ENCODE peak calls at places on chromosomes 5 and 9, in four cellular contexts. N, R, H and U are unnamed samples.
A peak's percentile ranks its signal among the peaks of the same experiment; 100 is the strongest.

GRCh38 chr9:10232352-10232930 is 380.4 kb downstream of the PTPRD start:
- DNase-seq in H (no peak), R (peak; percentile 11), N (no peak), U (peak; percentile 29)

GRCh38 chr5:6814816-6815215 is 101.6 kb downstream of the TENT4A start:
- DNase-seq in H (no peak), N (no peak), R (no peak), U (no peak)

GRCh38 chr5:170337055-170337454 is 39.5 kb upstream of the LCP2 start:
- DNase-seq in H (no peak), R (no peak), N (no peak), U (no peak)

GRCh38 chr9:85723220-85723619 is 18.5 kb downstream of the AGTPBP1 start:
- DNase-seq in H (peak; percentile 91), R (peak; percentile 88), N (no peak), U (no peak)

GRCh38 chr5:67215592-67216471 is 19.2 kb upstream of the CD180 start:
- DNase-seq in R (peak; percentile 53), H (no peak), N (no peak), U (peak; percentile 42)

GRCh38 chr9:95010431-95010838 is 283.9 kb downstream of the AOPEP start:
- DNase-seq in H (no peak), R (no peak), N (no peak), U (no peak)

GRCh38 chr5:76742586-76742985 is 26.7 kb downstream of the F2R start:
- DNase-seq in R (peak; percentile 48), N (no peak), H (no peak), U (peak; percentile 77)

GRCh38 chr9:16431666-16432065 is 438.8 kb downstream of the BNC2 start:
- DNase-seq in R (no peak), N (no peak), H (no peak), U (no peak)

GRCh38 chr5:170269579-170269978 is 28.0 kb downstream of the LCP2 start:
- DNase-seq in R (no peak), N (no peak), H (no peak), U (no peak)

GRCh38 chr5:153476767-153477166 is 13.7 kb upstream of the GRIA1 start:
- DNase-seq in R (peak; percentile 86), N (no peak), H (no peak), U (peak; percentile 76)

GRCh38 chr5:1666812-1667588 is 132.6 kb downstream of the MRPL36 start:
- DNase-seq in R (peak; percentile 70), H (peak; percentile 81), N (peak; percentile 80), U (no peak)

GRCh38 chr5:139402561-139403158 is 1.2 kb downstream of the SPATA24 start:
- DNase-seq in R (peak; percentile 80), N (no peak), H (peak; percentile 68), U (peak; percentile 26)

GRCh38 chr5:141992349-141992963 is 20.4 kb downstream of the GNPDA1 start:
- DNase-seq in N (peak; percentile 57), H (no peak), R (peak; percentile 68), U (peak; percentile 67)

GRCh38 chr5:124906339-124907097 is 160.1 kb upstream of the ZNF608 start:
- DNase-seq in N (no peak), R (peak; percentile 53), H (no peak), U (peak; percentile 90)

GRCh38 chr9:87267701-87268100 is 230.0 kb upstream of the DAPK1 start:
- DNase-seq in N (no peak), H (no peak), R (no peak), U (no peak)

GRCh38 chr9:133693703-133694529 is 44.2 kb downstream of the SARDH start:
- DNase-seq in N (no peak), H (no peak), R (no peak), U (no peak)

GRCh38 chr9:16344343-16344742 is 526.1 kb downstream of the BNC2 start:
- DNase-seq in R (peak; percentile 68), H (no peak), N (no peak), U (peak; percentile 94)

GRCh38 chr5:53994148-53994547 is 316.2 kb downstream of the ARL15 start:
- DNase-seq in H (no peak), N (no peak), R (no peak), U (peak; percentile 63)

GRCh38 chr5:146447734-146448380 is 724 bp downstream of the TCERG1 start:
- DNase-seq in H (no peak), R (peak; percentile 67), N (no peak), U (peak; percentile 49)

GRCh38 chr9:130895481-130896232 is 955 bp downstream of the QRFP start:
- DNase-seq in H (no peak), R (peak; percentile 28), N (no peak), U (no peak)

GRCh38 chr9:71839665-71840064 is 71.3 kb downstream of the ABHD17B start:
- DNase-seq in N (no peak), H (no peak), R (no peak), U (no peak)

GRCh38 chr9:113349434-113350337 is at the start of gene BSPRY:
- DNase-seq in N (no peak), R (no peak), H (peak; percentile 60), U (no peak)

GRCh38 chr5:13780081-13780480 is 164.4 kb downstream of the DNAH5 start:
- DNase-seq in H (no peak), N (no peak), R (no peak), U (no peak)

GRCh38 chr9:3330792-3331420 is 194.9 kb downstream of the RFX3 start:
- DNase-seq in H (no peak), R (peak; percentile 16), N (no peak), U (peak; percentile 33)

GRCh38 chr9:93669116-93669957 is 93.0 kb downstream of the PHF2 start:
- DNase-seq in R (no peak), N (no peak), H (peak; percentile 18), U (peak; percentile 24)

GRCh38 chr5:141605523-141606277 is 13.1 kb downstream of the DIAPH1 start:
- DNase-seq in N (no peak), H (no peak), R (no peak), U (peak; percentile 21)

GRCh38 chr9:123548749-123549545 is 192.9 kb downstream of the CRB2 start:
- DNase-seq in H (no peak), R (no peak), N (no peak), U (peak; percentile 65)

GRCh38 chr5:37615184-37615583 is 224.7 kb downstream of the GDNF start:
- DNase-seq in N (no peak), R (no peak), H (no peak), U (peak; percentile 75)

GRCh38 chr5:113199122-113199905 is 222.7 kb downstream of the DCP2 start:
- DNase-seq in H (no peak), N (no peak), R (peak; percentile 85), U (peak; percentile 68)

GRCh38 chr9:98590115-98590514 is 118.6 kb downstream of the GABBR2 start:
- DNase-seq in N (no peak), H (no peak), R (no peak), U (no peak)

GRCh38 chr9:131815971-131816873 is 76.3 kb upstream of the RAPGEF1 start:
- DNase-seq in N (no peak), R (no peak), H (no peak), U (no peak)

GRCh38 chr9:32398207-32398606 is 13.8 kb downstream of the ACO1 start:
- DNase-seq in N (no peak), H (no peak), R (no peak), U (peak; percentile 62)

DNA sequence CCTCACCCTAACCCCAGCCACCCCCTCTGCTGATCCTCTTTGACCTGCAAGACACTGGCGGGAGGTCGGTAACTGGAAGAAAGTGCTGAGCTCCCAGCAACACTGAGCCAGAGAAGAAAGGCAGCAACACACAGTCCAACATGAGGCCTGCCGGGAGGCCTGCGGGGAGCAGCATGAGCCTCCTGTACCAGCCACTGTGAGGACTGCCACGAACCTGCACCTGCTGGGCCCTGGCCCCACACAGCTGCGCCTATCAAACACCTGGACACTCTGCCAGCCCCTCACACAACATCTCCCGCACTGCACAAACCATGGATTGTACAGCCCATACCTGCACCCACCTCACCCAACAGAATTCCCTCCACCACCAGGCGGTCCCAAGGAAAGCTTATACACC is 18.3 kb downstream of the CAMK2A start:
- DNase-seq in R (no peak), H (no peak), N (no peak), U (no peak)
- H4K8ac ChIP-seq in R (no peak overlapping the region), H (no peak overlapping the region), N (no peak overlapping the region), U (no peak overlapping the region)

DNA sequence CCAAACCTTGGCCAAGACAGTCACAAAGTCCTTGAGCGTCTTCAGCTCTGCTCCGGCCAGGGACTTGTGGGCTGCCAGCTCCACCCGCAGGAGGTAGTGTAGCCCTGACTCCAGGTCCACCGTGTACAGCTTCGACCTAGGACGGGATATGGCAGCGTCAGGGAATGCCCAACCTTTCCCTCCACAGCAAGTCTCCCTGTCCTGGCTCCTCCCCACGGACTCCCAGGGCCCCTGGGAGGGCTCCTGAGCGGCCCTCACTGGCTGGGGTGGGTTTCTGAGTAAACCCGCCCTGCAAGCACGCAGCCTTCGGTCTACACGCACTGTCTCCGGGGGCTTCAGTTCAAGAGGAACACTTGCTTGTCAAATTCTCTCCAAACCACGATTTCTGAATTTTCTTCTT is 13.7 kb upstream of the LHX3 start:
- DNase-seq in R (no peak), N (no peak), H (no peak), U (no peak)
- H4K8ac ChIP-seq in R (no peak overlapping the region), N (no peak overlapping the region), H (no peak overlapping the region), U (no peak overlapping the region)

GRCh38 chr5:34500236-34500836 is 155.8 kb upstream of the RAI14 start:
- DNase-seq in H (no peak), N (no peak), R (no peak), U (no peak)

GRCh38 chr5:34501033-34501432 is 155.1 kb upstream of the RAI14 start:
- DNase-seq in N (no peak), H (no peak), R (no peak), U (no peak)

GRCh38 chr5:34497031-34497808 is 158.9 kb upstream of the RAI14 start:
- DNase-seq in H (no peak), N (no peak), R (no peak), U (peak; percentile 69)

GRCh38 chr5:34498582-34498981 is 157.5 kb upstream of the RAI14 start:
- DNase-seq in H (no peak), R (no peak), N (no peak), U (peak; percentile 77)

GRCh38 chr5:34499001-34499734 is 157.0 kb upstream of the RAI14 start:
- DNase-seq in R (no peak), N (no peak), H (no peak), U (peak; percentile 97)
- H4K8ac ChIP-seq in R (no peak overlapping the region), N (no peak overlapping the region), H (no peak overlapping the region), U (peak overlapping the region; percentile 12)

GRCh38 chr5:132266031-132266835 is 8.7 kb downstream of the PDLIM4 start:
- DNase-seq in H (no peak), R (no peak), N (no peak), U (no peak)

GRCh38 chr5:132264546-132265335 is 7.2 kb downstream of the PDLIM4 start:
- DNase-seq in R (no peak), N (no peak), H (peak; percentile 10), U (no peak)

GRCh38 chr5:132266836-132267160 is 9.3 kb downstream of the PDLIM4 start:
- DNase-seq in N (no peak), H (no peak), R (no peak), U (no peak)

GRCh38 chr5:132267166-132267739 is 9.8 kb downstream of the PDLIM4 start:
- DNase-seq in N (no peak), H (no peak), R (no peak), U (no peak)

DNA sequence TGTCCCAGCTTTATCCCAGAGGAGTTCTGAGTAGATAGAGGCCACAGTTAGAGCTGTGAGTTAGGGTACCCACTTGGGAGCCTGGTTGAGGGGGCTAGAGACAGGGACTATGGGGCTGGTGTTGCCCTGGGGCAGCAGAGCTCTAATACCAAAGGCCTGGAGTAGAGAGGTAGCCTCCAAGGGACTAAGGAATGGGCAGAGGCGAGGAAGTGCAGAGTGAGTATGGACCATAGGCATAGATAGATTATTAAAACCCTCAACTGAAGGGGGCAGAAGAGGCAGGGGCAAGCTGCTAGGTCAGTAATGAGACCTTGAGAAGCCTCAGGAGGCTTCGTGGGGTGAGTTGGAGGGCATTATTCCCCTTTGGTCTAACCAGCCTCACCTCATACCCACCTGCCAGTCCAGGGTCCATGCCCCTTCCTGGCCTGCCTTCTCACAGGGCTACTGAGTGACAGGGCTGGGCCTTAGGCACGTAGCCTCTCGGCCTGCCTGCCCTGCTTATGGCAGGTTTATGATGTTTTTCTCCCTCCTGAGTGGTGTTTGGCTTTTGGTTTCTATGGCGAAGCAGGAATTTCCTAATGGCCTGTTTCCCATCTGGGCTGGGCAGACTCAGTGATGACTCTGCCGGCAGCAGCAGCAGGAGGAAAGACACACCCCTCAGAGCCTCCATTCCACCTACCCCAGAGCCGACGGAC is 8.0 kb downstream of the PDLIM4 start:
- DNase-seq in R (peak; percentile 87), H (peak; percentile 28), N (no peak), U (peak; percentile 98)
- H4K8ac ChIP-seq in R (no peak overlapping the region), H (no peak overlapping the region), N (no peak overlapping the region), U (no peak overlapping the region)